ENCODE peak calls at places on chromosomes 5 and 9, in four cellular contexts. V, J, I and L are unnamed samples.

GRCh38 chr5:83718195-83718825 is 2.3 kb downstream of the HAPLN1 start:
- DNase-seq in V (peak; percentile 56), J (peak; percentile 66), I (no peak), L (peak; percentile 75)

GRCh38 chr5:10355071-10355889 is 1.8 kb downstream of the MARCHF6 start:
- DNase-seq in V (no peak), J (no peak), I (no peak), L (peak; percentile 39)

GRCh38 chr9:129776938-129777768 is 24.3 kb upstream of the PTGES start:
- DNase-seq in V (peak; percentile 94), J (peak; percentile 45), I (no peak), L (peak; percentile 87)

GRCh38 chr9:38652044-38652443 is 31.6 kb upstream of the ANKRD18A start:
- DNase-seq in V (no peak), J (no peak), I (no peak), L (no peak)

GRCh38 chr9:79224672-79225433 is 346.9 kb upstream of the TLE4 start:
- DNase-seq in V (no peak), J (no peak), I (no peak), L (no peak)

GRCh38 chr5:135602882-135603721 is 24.3 kb upstream of the CXCL14 start:
- DNase-seq in V (no peak), J (no peak), I (no peak), L (peak; percentile 32)

GRCh38 chr5:68381909-68382308 is 166.4 kb downstream of the PIK3R1 start:
- DNase-seq in V (no peak), J (no peak), I (no peak), L (no peak)

GRCh38 chr9:130118841-130119520 is 53.2 kb upstream of the NCS1 start:
- DNase-seq in V (no peak), J (peak; percentile 87), I (no peak), L (no peak)

GRCh38 chr9:71626395-71626794 is 141.9 kb downstream of the CEMIP2 start:
- DNase-seq in V (no peak), J (no peak), I (no peak), L (no peak)

GRCh38 chr5:42927730-42928129 is 112.4 kb downstream of the ANXA2R start:
- DNase-seq in V (no peak), J (no peak), I (no peak), L (no peak)

GRCh38 chr9:38318755-38319495 is 73.6 kb upstream of the ALDH1B1 start:
- DNase-seq in V (no peak), J (peak; percentile 53), I (no peak), L (peak; percentile 13)

GRCh38 chr9:83433841-83434240 is 104.4 kb downstream of the FRMD3 start:
- DNase-seq in V (no peak), J (no peak), I (no peak), L (no peak)

GRCh38 chr9:36793277-36793676 is 220.6 kb downstream of the MELK start:
- DNase-seq in V (peak; percentile 22), J (peak; percentile 24), I (no peak), L (no peak)

GRCh38 chr9:69471433-69471832 is 146.4 kb downstream of the ENTREP1 start:
- DNase-seq in V (no peak), J (no peak), I (no peak), L (no peak)

GRCh38 chr5:152953788-152954483 is 536.5 kb upstream of the GRIA1 start:
- DNase-seq in V (no peak), J (no peak), I (no peak), L (no peak)

GRCh38 chr9:135485385-135485784 is 5.8 kb downstream of the PPP1R26 start:
- DNase-seq in V (no peak), J (no peak), I (no peak), L (no peak)

GRCh38 chr5:71681282-71681681 is 37.8 kb upstream of the CARTPT start:
- DNase-seq in V (no peak), J (no peak), I (no peak), L (no peak)

GRCh38 chr5:81750308-81751008 is 439 bp downstream of the SSBP2 start:
- DNase-seq in V (peak; percentile 45), J (peak; percentile 76), I (no peak), L (peak; percentile 17)

GRCh38 chr5:142817961-142818431 is 47.8 kb downstream of the ARHGAP26 start:
- DNase-seq in V (no peak), J (no peak), I (no peak), L (no peak)

GRCh38 chr5:129174447-129174846 is 79.9 kb downstream of the ISOC1 start:
- DNase-seq in V (no peak), J (no peak), I (no peak), L (no peak)

GRCh38 chr5:10789021-10789420 is 28.0 kb upstream of the DAP start:
- DNase-seq in V (no peak), J (no peak), I (no peak), L (no peak)

GRCh38 chr9:7967093-7967827 is 167.7 kb upstream of the DMAC1 start:
- DNase-seq in V (no peak), J (no peak), I (no peak), L (no peak)

GRCh38 chr9:108108802-108109448 is 619.4 kb upstream of the KLF4 start:
- DNase-seq in V (peak; percentile 62), J (no peak), I (no peak), L (no peak)

GRCh38 chr9:34089311-34089710 is 37.2 kb downstream of the DCAF12 start:
- DNase-seq in V (no peak), J (no peak), I (no peak), L (no peak)

GRCh38 chr9:12784461-12785250 is 9.8 kb downstream of the LURAP1L start:
- DNase-seq in V (no peak), J (no peak), I (no peak), L (no peak)

GRCh38 chr5:78778538-78778937 is 130.0 kb upstream of the LHFPL2 start:
- DNase-seq in V (no peak), J (no peak), I (no peak), L (no peak)

GRCh38 chr9:104091708-104092107 is 2.4 kb upstream of the SMC2 start:
- DNase-seq in V (no peak), J (no peak), I (no peak), L (no peak)

GRCh38 chr9:81586786-81587185 is 102.6 kb downstream of the TLE1 start:
- DNase-seq in V (no peak), J (no peak), I (no peak), L (no peak)

GRCh38 chr9:1042466-1042865 is 7.7 kb upstream of the DMRT2 start:
- DNase-seq in V (no peak), J (peak; percentile 68), I (no peak), L (no peak)

GRCh38 chr5:159807586-159807985 is 108.7 kb upstream of the ADRA1B start:
- DNase-seq in V (no peak), J (no peak), I (no peak), L (no peak)

GRCh38 chr9:97711223-97711626 is 14.1 kb upstream of the XPA start:
- DNase-seq in V (no peak), J (no peak), I (no peak), L (no peak)

GRCh38 chr5:133994990-133995333 is 9.8 kb downstream of the VDAC1 start:
- DNase-seq in V (no peak), J (no peak), I (no peak), L (no peak)

GRCh38 chr9:89658931-89659330 is 54.1 kb downstream of the GADD45G start:
- DNase-seq in V (no peak), J (no peak), I (no peak), L (no peak)

GRCh38 chr5:57831942-57832341 is 349.3 kb upstream of the ACTBL2 start:
- DNase-seq in V (no peak), J (no peak), I (no peak), L (no peak)

GRCh38 chr9:94498801-94499454 is 56.0 kb upstream of the PCAT7 start:
- DNase-seq in V (no peak), J (no peak), I (no peak), L (no peak)

GRCh38 chr9:112377087-112377486 is 2.8 kb upstream of the HSDL2 start:
- DNase-seq in V (no peak), J (no peak), I (no peak), L (no peak)

GRCh38 chr9:112379177-112380101 is 469 bp upstream of the HSDL2 start:
- DNase-seq in V (peak; percentile 98), J (peak; percentile 98), I (peak; percentile 96), L (peak; percentile 99)

GRCh38 chr9:112380102-112380581 is at the start of gene HSDL2:
- DNase-seq in V (peak; percentile 35), J (no peak), I (no peak), L (no peak)

GRCh38 chr9:112377684-112378344 is 2.1 kb upstream of the HSDL2 start:
- DNase-seq in V (no peak), J (no peak), I (no peak), L (no peak)

GRCh38 chr9:112378441-112379176 is 1.3 kb upstream of the HSDL2 start:
- DNase-seq in V (no peak), J (no peak), I (peak; percentile 10), L (peak; percentile 24)
- TF ChIP-seq JUND in V (peak; percentile 2), J (no peak), I (no peak), L (no peak)

GRCh38 chr5:23314827-23315226 is 192.6 kb upstream of the PRDM9 start:
- DNase-seq in V (no peak), J (no peak), I (no peak), L (no peak)
- TF ChIP-seq JUND in V (no peak), J (no peak), I (no peak), L (no peak)

GRCh38 chr5:74476197-74477081 is 164.1 kb downstream of the ENC1 start:
- DNase-seq in V (no peak), J (peak; percentile 31), I (no peak), L (no peak)
- TF ChIP-seq JUND in V (no peak), J (no peak), I (no peak), L (no peak)

GRCh38 chr5:54254482-54255198 is 55.7 kb downstream of the ARL15 start:
- DNase-seq in V (no peak), J (no peak), I (no peak), L (peak; percentile 74)
- TF ChIP-seq JUND in V (no peak), J (no peak), I (no peak), L (no peak)

DNA sequence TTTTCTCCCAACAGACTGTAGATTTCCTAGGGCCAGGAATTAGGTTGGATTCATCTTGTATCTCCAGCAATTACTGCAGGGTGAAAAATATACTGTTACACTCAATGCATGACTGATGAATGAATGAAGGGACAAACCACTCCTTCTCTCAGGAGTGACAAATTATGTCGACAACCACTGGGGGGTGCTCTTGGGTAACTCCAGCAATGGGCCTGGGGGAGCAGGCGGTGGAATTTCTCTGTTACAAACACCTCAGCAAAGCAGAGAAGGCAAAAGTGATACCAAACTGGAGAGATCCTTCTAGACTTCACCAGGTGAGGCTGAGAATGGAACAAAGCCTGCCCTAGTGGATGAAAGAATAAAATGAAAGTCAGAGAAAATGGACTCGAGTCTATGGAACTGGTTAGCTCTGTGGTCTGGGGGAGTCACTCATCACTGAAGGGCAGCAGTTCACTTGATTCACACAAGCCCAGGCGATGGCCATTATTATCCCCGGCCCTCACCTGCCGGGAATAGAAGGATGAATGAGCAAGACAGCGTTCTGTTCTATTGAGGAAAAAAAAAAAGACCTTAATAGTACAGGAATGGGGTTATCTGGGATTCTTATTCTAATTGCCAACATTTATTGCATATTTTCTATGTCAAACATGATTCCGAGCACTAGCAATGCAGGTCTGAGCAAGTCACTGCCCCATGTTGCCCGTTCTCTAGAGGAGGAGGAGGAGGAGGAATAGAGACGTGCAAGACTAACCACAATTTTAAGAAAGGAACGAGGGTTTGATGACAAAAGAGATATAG is 341.1 kb downstream of the ASTN2 start:
- DNase-seq in V (peak; percentile 10), J (peak; percentile 78), I (peak; percentile 25), L (peak; percentile 60)
- TF ChIP-seq JUND in V (no peak), J (no peak), I (no peak), L (no peak)